ENCODE peak calls at places on chromosomes 5 and 9, in nine cellular contexts. V, K, W, Y, B, L, E, S and J are unnamed samples.

GRCh38 chr5:21709766-21710165 is 1143.4 kb downstream of the CDH12 start:
- DNase-seq in Y (no peak), W (no peak), V (no peak), E (no peak), S (no peak), L (no peak), B (no peak), K (no peak), J (no peak)

GRCh38 chr5:143650296-143650695 is 161.7 kb upstream of the HMHB1 start:
- DNase-seq in Y (no peak), K (no peak), L (no peak), B (no peak), E (no peak), W (no peak), V (no peak), S (no peak), J (no peak)

GRCh38 chr5:36073595-36074216 is 7.0 kb upstream of the UGT3A2 start:
- DNase-seq in B (peak; percentile 52), Y (peak; percentile 18), K (peak; percentile 14), S (no peak), V (peak; percentile 53), L (no peak), E (no peak), W (no peak), J (peak; percentile 8)

GRCh38 chr9:86405926-86406325 is 51.7 kb upstream of the TUT7 start:
- DNase-seq in K (peak; percentile 81), W (peak; percentile 75), L (no peak), S (peak; percentile 71), B (no peak), Y (no peak), V (no peak), E (no peak), J (no peak)

GRCh38 chr9:91714020-91714721 is 235.9 kb downstream of the ROR2 start:
- DNase-seq in B (no peak), K (peak; percentile 78), Y (peak; percentile 54), E (no peak), W (peak; percentile 34), L (no peak), S (no peak), V (peak; percentile 7), J (no peak)

GRCh38 chr5:15285901-15286583 is 213.9 kb upstream of the FBXL7 start:
- DNase-seq in V (no peak), K (peak; percentile 76), L (no peak), B (no peak), S (peak; percentile 45), W (peak; percentile 56), Y (no peak), E (no peak), J (no peak)

GRCh38 chr9:133897675-133898074 is 94.4 kb downstream of the VAV2 start:
- DNase-seq in B (no peak), L (no peak), Y (no peak), W (no peak), E (no peak), V (no peak), S (no peak), K (no peak), J (no peak)

GRCh38 chr9:97808415-97808814 is 44.6 kb upstream of the FOXE1 start:
- DNase-seq in B (no peak), W (no peak), L (no peak), Y (no peak), V (peak; percentile 40), K (no peak), E (no peak), S (no peak), J (no peak)

GRCh38 chr5:143434261-143435206 is 31.0 kb upstream of the NR3C1 start:
- DNase-seq in Y (no peak), L (peak; percentile 79), K (no peak), W (no peak), B (no peak), E (peak; percentile 21), S (no peak), V (no peak), J (peak; percentile 65)